ENCODE peak calls at places on chromosomes 4 and X, in eight cellular contexts. E is epithelial cell of esophagus, Z is B cell, V is IMR-90, F is MCF 10A, K is heart left ventricle, A is GM23338, L is right lobe of liver. Q is an unnamed sample.

GRCh38 chr4:33722800-33723511 is 2521.4 kb downstream of the ARAP2 start:
- DNase-seq in E (no peak), Z (no peak), V (no peak), F (peak; percentile 22), K (no peak), A (no peak), L (no peak), Q (no peak)

GRCh38 chrX:9164086-9164485 is 130.2 kb upstream of the FAM9B start:
- DNase-seq in E (no peak), Z (no peak), V (peak; percentile 18), F (no peak), K (no peak), A (no peak), L (no peak), Q (no peak)

GRCh38 chrX:119758682-119759332 is 419 bp downstream of the SOWAHD start:
- DNase-seq in E (peak; percentile 21), Z (no peak), V (no peak), F (no peak), K (peak; percentile 33), A (peak; percentile 36), L (peak; percentile 47), Q (peak; percentile 5)

GRCh38 chr4:40969499-40969898 is 219.7 kb downstream of the NSUN7 start:
- DNase-seq in E (no peak), Z (no peak), V (no peak), F (no peak), K (no peak), A (no peak), L (no peak), Q (no peak)

GRCh38 chr4:78119698-78120097 is 62.6 kb downstream of the FRAS1 start:
- DNase-seq in E (peak; percentile 34), Z (no peak), V (no peak), F (no peak), K (no peak), A (no peak), L (no peak), Q (no peak)

GRCh38 chrX:136762820-136763452 is 17.8 kb downstream of the ARHGEF6 start:
- DNase-seq in E (no peak), Z (no peak), V (no peak), F (no peak), K (no peak), A (no peak), L (no peak), Q (no peak)

GRCh38 chr4:17934286-17934685 is 87.3 kb downstream of the LCORL start:
- DNase-seq in E (no peak), Z (no peak), V (peak; percentile 14), F (no peak), K (no peak), A (no peak), L (no peak), Q (no peak)

GRCh38 chr4:184012937-184013336 is 107.8 kb downstream of the STOX2 start:
- DNase-seq in E (no peak), Z (no peak), V (no peak), F (no peak), K (no peak), A (no peak), L (no peak), Q (no peak)

GRCh38 chrX:74924449-74925209 is 623 bp downstream of the NEXMIF start:
- DNase-seq in E (peak; percentile 5), Z (no peak), V (no peak), F (no peak), K (peak; percentile 33), A (peak; percentile 50), L (peak; percentile 33), Q (peak; percentile 37)

GRCh38 chr4:169439244-169439643 is 168.5 kb upstream of the SH3RF1 start:
- DNase-seq in E (no peak), Z (no peak), V (peak; percentile 47), F (no peak), K (no peak), A (no peak), L (no peak), Q (no peak)

GRCh38 chr4:131348258-131348657 is 1800.8 kb upstream of the PCDH10 start:
- DNase-seq in E (no peak), Z (no peak), V (no peak), F (no peak), K (no peak), A (no peak), L (no peak), Q (no peak)

GRCh38 chr4:82428969-82429727 is 1.1 kb downstream of the HNRNPDL start:
- DNase-seq in E (peak; percentile 92), Z (peak; percentile 90), V (peak; percentile 85), F (peak; percentile 92), K (peak; percentile 93), A (peak; percentile 90), L (peak; percentile 95), Q (peak; percentile 93)

GRCh38 chrX:68684291-68684918 is 36.9 kb downstream of the STARD8 start:
- DNase-seq in E (no peak), Z (no peak), V (no peak), F (no peak), K (peak; percentile 87), A (no peak), L (peak; percentile 76), Q (peak; percentile 10)

GRCh38 chrX:53128097-53128749 is 34.3 kb downstream of the KANTR start:
- DNase-seq in E (no peak), Z (no peak), V (peak; percentile 35), F (no peak), K (no peak), A (no peak), L (no peak), Q (no peak)

GRCh38 chr4:56902703-56903102 is 5.0 kb upstream of the REST start:
- DNase-seq in E (no peak), Z (no peak), V (no peak), F (no peak), K (no peak), A (peak; percentile 25), L (no peak), Q (no peak)

GRCh38 chrX:152635941-152636340 is 1.8 kb upstream of the GABRQ start:
- DNase-seq in E (peak; percentile 55), Z (no peak), V (peak; percentile 50), F (peak; percentile 66), K (no peak), A (peak; percentile 79), L (no peak), Q (peak; percentile 35)

GRCh38 chr4:42607011-42607726 is 49.7 kb downstream of the ATP8A1 start:
- DNase-seq in E (no peak), Z (no peak), V (no peak), F (no peak), K (no peak), A (no peak), L (no peak), Q (no peak)

GRCh38 chr4:112975567-112976355 is 73.7 kb upstream of the ANK2 start:
- DNase-seq in E (no peak), Z (no peak), V (no peak), F (no peak), K (no peak), A (no peak), L (no peak), Q (no peak)

GRCh38 chrX:37697169-37697760 is 11.7 kb downstream of the XK start:
- DNase-seq in E (peak; percentile 36), Z (no peak), V (no peak), F (peak; percentile 36), K (no peak), A (no peak), L (no peak), Q (no peak)

DNA sequence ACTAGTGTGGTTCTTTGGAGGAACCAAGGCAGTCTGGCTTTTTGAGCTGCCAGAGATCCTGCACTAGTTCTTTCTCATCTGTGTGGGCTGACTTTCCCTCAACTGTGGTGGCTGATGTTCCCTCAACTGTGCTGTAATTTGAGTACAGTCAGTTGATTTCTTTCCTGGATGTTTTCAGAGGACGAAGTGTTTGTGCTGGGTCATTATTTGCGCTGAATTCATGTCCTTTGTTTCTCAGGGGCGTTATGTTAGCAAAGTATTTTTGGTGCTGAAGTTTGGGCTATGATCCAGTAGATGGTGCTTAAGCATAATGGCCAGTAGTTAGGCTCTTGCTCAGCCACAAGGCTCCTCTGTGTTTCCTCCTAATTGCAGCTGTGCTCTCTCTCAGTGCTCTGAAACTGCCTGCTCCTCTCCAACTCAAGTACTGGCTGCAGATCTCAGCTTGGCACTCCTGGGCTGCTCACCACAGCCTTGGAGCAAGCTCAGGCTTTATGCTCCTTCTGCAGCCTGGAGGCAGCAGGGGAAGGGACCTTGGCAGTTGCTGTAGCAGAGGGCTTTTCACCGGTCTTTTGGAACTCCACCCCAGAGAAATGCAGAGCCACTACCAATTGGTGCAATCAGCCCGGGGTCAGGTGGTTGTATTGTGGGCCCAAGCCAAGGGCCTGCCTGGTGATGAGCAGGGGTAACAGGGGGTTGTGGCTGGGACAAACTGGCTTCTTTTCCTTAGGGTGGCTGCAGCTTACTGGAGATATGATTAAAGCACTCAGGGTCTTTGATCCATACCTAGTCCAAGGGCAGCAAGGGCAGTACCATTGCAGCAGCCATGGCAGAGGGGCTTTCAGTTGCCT is 27.9 kb downstream of the ENPEP start:
- DNase-seq in E (no peak), Z (no peak), V (peak; percentile 13), F (no peak), K (no peak), A (no peak), L (no peak), Q (no peak)
- TF ChIP-seq CTCF in E (peak; percentile 7), Z (no peak), V (no peak), F (no peak), K (no peak), A (no peak), L (no peak), Q (no peak)

DNA sequence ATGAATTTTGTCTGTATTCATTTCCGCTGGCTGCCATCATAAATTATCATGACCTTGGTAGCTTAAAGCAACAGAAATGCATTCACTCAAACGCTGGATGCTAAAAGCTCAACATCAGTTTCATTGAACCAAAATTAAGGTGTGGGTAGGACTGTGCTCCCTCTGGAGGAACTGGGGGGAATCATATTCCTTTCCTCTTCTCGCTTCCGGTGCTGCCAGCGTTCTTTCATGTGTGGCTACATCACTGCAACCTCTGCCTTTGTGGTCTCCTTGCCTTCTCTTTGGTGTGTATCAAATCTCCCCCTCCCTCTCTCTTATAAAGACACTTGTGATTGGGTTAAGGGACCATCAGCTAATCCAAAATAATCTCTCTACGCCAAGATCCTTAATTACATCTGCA is 39.5 kb downstream of the NEIL3 start:
- DNase-seq in E (no peak), Z (no peak), V (no peak), F (no peak), K (no peak), A (peak; percentile 11), L (no peak), Q (no peak)
- TF ChIP-seq CTCF in E (no peak), Z (no peak), V (no peak), F (no peak), K (no peak), A (peak; percentile 23), L (no peak), Q (no peak)

GRCh38 chr4:14792702-14793227 is 209.5 kb upstream of the CPEB2 start:
- DNase-seq in E (peak; percentile 88), Z (no peak), V (no peak), F (peak; percentile 49), K (no peak), A (no peak), L (no peak), Q (no peak)
- TF ChIP-seq CTCF in E (no peak), Z (no peak), V (no peak), F (no peak), K (no peak), A (no peak), L (no peak), Q (no peak)

DNA sequence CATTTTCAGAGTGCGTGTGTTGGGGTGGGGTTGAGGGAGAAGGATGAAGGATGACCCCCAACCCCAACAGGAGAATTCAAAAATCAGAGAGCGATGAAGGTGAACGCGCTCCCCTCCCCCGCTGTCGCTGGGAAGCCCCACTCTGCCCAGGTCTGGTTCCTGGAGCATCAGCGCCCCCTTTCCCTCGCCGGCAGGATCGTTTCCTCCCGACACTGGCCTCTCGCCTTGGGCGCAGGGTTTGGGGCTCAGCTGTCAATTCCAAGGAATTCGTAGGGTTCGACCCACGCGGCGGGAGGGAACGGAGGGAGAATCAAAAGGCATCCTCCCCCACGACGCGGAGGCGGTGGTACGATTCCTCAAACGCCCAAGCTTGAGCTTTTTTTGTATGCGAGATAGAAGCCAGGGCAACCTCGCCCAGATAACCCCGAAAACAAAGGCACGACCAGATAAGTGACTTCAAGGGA is 997 bp upstream of the PDGFRA start:
- DNase-seq in E (peak; percentile 72), Z (no peak), V (peak; percentile 82), F (peak; percentile 71), K (peak; percentile 77), A (peak; percentile 92), L (peak; percentile 77), Q (peak; percentile 76)
- TF ChIP-seq CTCF in E (peak; percentile 80), Z (peak; percentile 44), V (peak; percentile 95), F (peak; percentile 85), K (peak; percentile 57), A (peak; percentile 79), L (peak; percentile 62), Q (peak; percentile 76)